ENCODE peak calls at places on chromosomes 13 and 19, in eight cellular contexts. E is iPS DF 6.9, I is mesendoderm, Y is AG04449, K is body of pancreas, G is heart right ventricle, Z is lower lobe of right lung, N is GM23338. L is an unnamed sample.

GRCh38 chr19:37218592-37218935 is 550 bp downstream of the ZNF383 start:
- DNase-seq in E (no peak), K (no peak), N (no peak), Y (no peak), I (no peak), G (no peak), Z (no peak), L (peak)

GRCh38 chr13:111152836-111153235 is 37.7 kb downstream of the ARHGEF7 start:
- DNase-seq in G (no peak), N (peak), E (no peak), I (peak), Z (no peak), Y (no peak), K (peak), L (no peak)

GRCh38 chr19:44551850-44552249 is 22.4 kb upstream of the CEACAM20 start:
- DNase-seq in G (no peak), K (no peak), Y (no peak), Z (no peak), N (no peak), I (no peak), E (no peak), L (no peak)

GRCh38 chr13:113928701-113929627 is 44.9 kb downstream of the C13orf46 start:
- DNase-seq in Y (no peak), K (peak), Z (no peak), N (no peak), G (peak), I (no peak), E (no peak), L (peak)

GRCh38 chr19:1125601-1126533 is 22.1 kb downstream of the GPX4 start:
- DNase-seq in Y (no peak), G (no peak), I (no peak), Z (peak), E (no peak), K (no peak), N (no peak), L (no peak)

GRCh38 chr13:101465877-101466276 is 13.4 kb downstream of the ITGBL1 start:
- DNase-seq in I (no peak), N (no peak), G (no peak), E (no peak), Z (no peak), K (no peak), Y (no peak), L (no peak)

GRCh38 chr13:108313382-108313781 is 43.9 kb downstream of the TNFSF13B start:
- DNase-seq in G (no peak), K (no peak), Z (no peak), N (no peak), E (no peak), Y (no peak), I (no peak), L (no peak)

GRCh38 chr19:13788991-13789390 is 6.3 kb upstream of the ZSWIM4 start:
- DNase-seq in G (no peak), K (no peak), N (no peak), E (no peak), Y (peak), I (no peak), Z (peak), L (no peak)

GRCh38 chr13:44578064-44578394 is 1.9 kb upstream of the TSC22D1 start:
- DNase-seq in Z (no peak), I (peak), G (no peak), Y (no peak), N (peak), E (no peak), K (no peak), L (peak)

GRCh38 chr19:21487969-21488368 is 17.4 kb upstream of the ZNF429 start:
- DNase-seq in E (no peak), I (no peak), K (no peak), Y (no peak), Z (no peak), G (no peak), N (no peak), L (no peak)

GRCh38 chr13:41970918-41971317 is 10.0 kb upstream of the VWA8 start:
- DNase-seq in E (no peak), K (no peak), I (peak), G (no peak), N (no peak), Y (no peak), Z (no peak), L (no peak)

GRCh38 chr19:443005-443404 is 17.8 kb downstream of the SHC2 start:
- DNase-seq in K (no peak), Y (no peak), E (no peak), I (no peak), G (no peak), Z (no peak), N (no peak), L (no peak)

GRCh38 chr19:5463959-5464358 is 8.7 kb downstream of the ZNRF4 start:
- DNase-seq in K (no peak), I (no peak), G (no peak), Z (no peak), E (no peak), Y (no peak), N (no peak), L (no peak)

GRCh38 chr13:82654851-82655517 is 1227.3 kb downstream of the SLITRK1 start:
- DNase-seq in I (no peak), N (no peak), Y (no peak), Z (peak), G (peak), K (peak), E (no peak), L (no peak)

GRCh38 chr19:52722062-52723005 is 12.5 kb downstream of the ZNF611 start:
- DNase-seq in Y (peak), G (no peak), E (no peak), I (no peak), Z (no peak), K (no peak), N (no peak), L (peak)

GRCh38 chr19:6378036-6378435 is 2.3 kb upstream of the PSPN start:
- DNase-seq in Z (no peak), Y (peak), G (no peak), E (no peak), K (no peak), N (peak), I (peak), L (no peak)

GRCh38 chr13:89749888-89750287 is 1597.6 kb upstream of the MIR17HG start:
- DNase-seq in I (no peak), Z (no peak), G (no peak), E (no peak), Y (no peak), N (no peak), K (no peak), L (no peak)

GRCh38 chr19:13669780-13670355 is 94.5 kb upstream of the MRI1 start:
- DNase-seq in Y (no peak), G (no peak), I (no peak), E (no peak), K (no peak), N (no peak), Z (no peak), L (no peak)

GRCh38 chr13:44040070-44040753 is 160.5 kb downstream of the LACC1 start:
- DNase-seq in K (no peak), G (no peak), N (no peak), I (no peak), Y (no peak), E (no peak), Z (no peak), L (no peak)

GRCh38 chr19:45182758-45183157 is 4.2 kb downstream of the BLOC1S3 start:
- DNase-seq in Z (no peak), E (no peak), G (no peak), K (no peak), Y (no peak), N (no peak), I (no peak), L (no peak)

GRCh38 chr19:51331193-51331592 is 10.7 kb downstream of the VSIG10L start:
- DNase-seq in E (no peak), Z (no peak), I (no peak), G (no peak), K (no peak), N (no peak), Y (no peak), L (no peak)

GRCh38 chr19:51337141-51337860 is 4.6 kb downstream of the VSIG10L start:
- DNase-seq in K (no peak), G (no peak), Z (no peak), Y (no peak), I (no peak), E (no peak), N (no peak), L (no peak)

GRCh38 chr19:51330366-51330765 is 11.6 kb downstream of the VSIG10L start:
- DNase-seq in K (no peak), Y (no peak), N (no peak), G (no peak), I (no peak), E (no peak), Z (no peak), L (no peak)

GRCh38 chr19:51337861-51338562 is 3.9 kb downstream of the VSIG10L start:
- DNase-seq in I (no peak), Y (no peak), G (no peak), K (no peak), E (no peak), N (no peak), Z (no peak), L (no peak)

DNA sequence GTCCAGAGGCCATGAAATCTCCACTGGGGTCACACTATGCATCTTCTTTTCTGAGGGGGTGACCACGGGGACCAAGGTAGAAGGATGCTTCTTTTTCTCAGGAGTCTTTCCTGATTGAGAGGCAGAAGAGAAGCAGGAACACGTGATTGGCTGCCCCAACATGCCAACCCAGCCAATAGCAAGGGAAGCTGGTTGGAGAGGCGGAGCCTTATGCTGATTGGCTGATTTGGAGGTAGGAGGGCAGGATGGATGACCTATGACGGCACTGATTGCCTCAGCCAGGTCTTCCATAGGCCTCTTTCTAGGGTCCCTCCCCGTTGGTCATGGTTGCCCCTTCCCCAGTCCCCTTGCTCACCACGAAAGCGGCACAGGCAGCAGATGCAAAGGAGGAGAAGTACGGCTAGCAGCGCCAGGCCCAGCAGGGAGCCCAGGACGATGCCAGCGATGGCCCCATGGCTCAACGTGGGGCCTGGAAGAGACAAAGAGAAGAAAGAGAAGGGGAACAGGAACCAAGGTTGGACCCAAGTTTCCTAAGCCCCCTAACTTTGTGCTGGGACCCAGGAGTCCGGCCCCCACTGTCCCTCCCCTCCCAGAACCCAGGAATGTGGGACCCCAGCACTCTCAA is 8.0 kb downstream of the VSIG10L start:
- DNase-seq in Z (no peak), I (peak), E (no peak), N (peak), Y (no peak), G (no peak), K (no peak), L (no peak)
- H3K4me3 ChIP-seq in Z (no peak), I (no peak), E (no peak), N (no peak), Y (no peak), G (no peak), K (no peak), L (no peak)

GRCh38 chr13:67221630-67222226 is 8.4 kb downstream of the PCDH9 start:
- DNase-seq in K (no peak), Z (no peak), N (no peak), E (no peak), Y (no peak), G (no peak), I (no peak), L (no peak)

GRCh38 chr13:67223024-67223423 is 7.1 kb downstream of the PCDH9 start:
- DNase-seq in Y (peak), Z (no peak), I (no peak), G (no peak), K (no peak), E (no peak), N (no peak), L (no peak)

GRCh38 chr13:67224148-67224846 is 5.8 kb downstream of the PCDH9 start:
- DNase-seq in I (peak), G (peak), K (peak), Z (peak), Y (peak), E (peak), N (peak), L (peak)

GRCh38 chr13:67225252-67226159 is 4.6 kb downstream of the PCDH9 start:
- DNase-seq in Z (no peak), G (no peak), I (no peak), E (no peak), Y (no peak), K (no peak), N (no peak), L (no peak)

GRCh38 chr13:67223742-67224141 is 6.4 kb downstream of the PCDH9 start:
- DNase-seq in I (no peak), Y (no peak), E (no peak), Z (no peak), G (no peak), K (no peak), N (no peak), L (no peak)
- H3K4me3 ChIP-seq in I (no peak), Y (no peak), E (no peak), Z (peak), G (peak), K (no peak), N (no peak), L (no peak)

GRCh38 chr13:74063533-74064100 is 70.6 kb downstream of the KLF12 start:
- DNase-seq in I (no peak), K (no peak), Y (no peak), G (no peak), N (no peak), E (no peak), Z (no peak), L (no peak)
- H3K4me3 ChIP-seq in I (no peak), K (no peak), Y (no peak), G (peak), N (no peak), E (no peak), Z (no peak), L (no peak)

GRCh38 chr19:55000761-55001160 is 34.6 kb downstream of the NLRP2 start:
- DNase-seq in G (no peak), Y (no peak), I (peak), E (no peak), Z (no peak), K (no peak), N (no peak), L (no peak)

GRCh38 chr19:55005684-55006488 is 32.2 kb downstream of the GP6 start:
- DNase-seq in Y (no peak), I (peak), N (peak), Z (no peak), K (peak), G (no peak), E (no peak), L (peak)
- H3K4me3 ChIP-seq in Y (no peak), I (peak), N (peak), Z (peak), K (no peak), G (peak), E (no peak), L (no peak)

GRCh38 chr19:34577531-34578101 is 96.1 kb downstream of the WTIP start:
- DNase-seq in I (peak), K (no peak), G (peak), Z (no peak), N (peak), Y (no peak), E (no peak), L (no peak)
- H3K4me3 ChIP-seq in I (no peak), K (no peak), G (no peak), Z (no peak), N (peak), Y (no peak), E (no peak), L (no peak)

GRCh38 chr19:10419646-10420443 is 493 bp upstream of the PDE4A start:
- DNase-seq in Y (no peak), E (no peak), Z (no peak), G (no peak), N (peak), K (no peak), I (peak), L (peak)

GRCh38 chr19:10418281-10419199 is 1.8 kb upstream of the PDE4A start:
- DNase-seq in E (no peak), I (peak), K (no peak), N (peak), G (no peak), Z (no peak), Y (no peak), L (no peak)

GRCh38 chr19:10417598-10418280 is 2.6 kb upstream of the PDE4A start:
- DNase-seq in E (no peak), I (peak), K (no peak), N (peak), Y (no peak), G (no peak), Z (no peak), L (no peak)

GRCh38 chr19:10420444-10421239 is at the start of gene PDE4A:
- DNase-seq in K (no peak), G (no peak), N (peak), Z (no peak), Y (no peak), E (no peak), I (peak), L (no peak)

GRCh38 chr19:10419200-10419645 is 1.1 kb upstream of the PDE4A start:
- DNase-seq in G (no peak), I (no peak), K (no peak), N (no peak), E (no peak), Z (no peak), Y (no peak), L (no peak)
- H3K4me3 ChIP-seq in G (peak), I (peak), K (no peak), N (peak), E (peak), Z (peak), Y (peak), L (peak)

DNA sequence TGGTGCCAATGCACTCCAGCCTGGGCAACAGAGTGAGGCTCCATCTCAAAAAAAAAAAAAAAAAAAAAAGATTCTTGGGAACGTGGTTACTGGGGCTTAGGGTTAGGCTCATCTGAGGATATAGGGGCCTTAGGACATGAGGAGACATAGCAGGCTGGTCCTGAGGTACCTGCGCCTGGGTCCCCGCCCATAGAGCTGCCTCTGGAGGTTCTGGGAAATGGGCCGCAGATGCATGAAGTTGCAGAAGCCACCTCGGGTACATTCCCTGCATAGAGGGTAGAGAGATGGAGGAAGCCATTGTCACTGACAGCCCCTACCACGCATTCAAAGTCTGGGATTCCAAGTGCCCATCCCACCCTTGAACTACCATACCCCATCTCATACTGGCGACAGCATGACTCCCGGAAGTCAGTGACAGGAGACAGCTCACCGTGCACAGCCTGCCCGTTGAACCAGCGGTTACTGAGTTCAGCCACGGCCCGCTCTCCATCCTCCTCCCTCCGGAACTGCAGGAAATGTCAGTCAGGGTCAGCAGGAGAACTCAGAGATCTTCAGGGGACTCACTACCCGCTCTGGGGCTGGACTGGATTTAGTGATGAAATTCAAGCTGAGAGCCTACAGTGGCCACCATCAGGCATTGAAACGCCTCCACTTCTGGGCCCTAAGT is 1.4 kb downstream of the U2AF1L4 start:
- DNase-seq in I (no peak), N (no peak), Y (no peak), K (no peak), E (no peak), Z (no peak), G (no peak), L (no peak)
- H3K4me3 ChIP-seq in I (no peak), N (peak), Y (no peak), K (no peak), E (no peak), Z (peak), G (peak), L (no peak)

DNA sequence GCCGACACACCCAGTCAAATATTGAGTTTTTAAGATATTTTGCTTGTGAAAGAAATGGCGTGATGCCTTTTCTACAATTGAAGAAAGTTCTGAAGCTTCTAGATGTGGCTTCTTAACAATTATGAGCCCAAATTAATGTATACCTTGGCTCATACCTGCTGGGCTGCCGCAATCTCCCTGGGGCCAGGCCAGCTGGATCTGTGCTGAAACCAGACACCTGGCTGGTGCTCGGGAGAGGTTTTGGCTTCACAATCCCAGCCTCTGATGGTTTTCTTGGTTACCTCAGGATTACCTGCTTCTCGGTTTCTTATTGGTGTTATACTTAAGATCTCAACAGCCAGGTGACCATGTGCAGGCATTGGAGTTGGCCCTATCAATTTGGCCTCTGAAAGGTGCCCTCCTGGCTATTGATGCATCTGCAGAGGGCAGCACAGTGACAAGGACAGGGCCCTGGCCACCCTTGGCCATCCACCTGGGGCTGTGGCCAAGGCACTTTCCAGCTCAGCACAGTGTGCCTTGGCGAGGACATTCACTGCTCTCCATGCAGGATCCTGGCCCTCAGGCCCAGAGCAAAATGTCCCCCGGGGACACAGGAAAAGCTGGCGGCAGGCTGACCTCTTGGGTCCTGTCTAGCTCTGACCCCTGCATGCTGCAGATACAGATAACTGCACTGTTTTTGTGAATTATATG is 305.0 kb downstream of the ZNF536 start:
- DNase-seq in N (no peak), G (no peak), K (no peak), Z (no peak), I (no peak), Y (no peak), E (no peak), L (no peak)
- H3K4me3 ChIP-seq in N (no peak), G (no peak), K (no peak), Z (no peak), I (no peak), Y (no peak), E (no peak), L (no peak)

GRCh38 chr13:32511482-32511881 is 27.1 kb downstream of the N4BP2L2 start:
- DNase-seq in E (no peak), N (no peak), Y (no peak), K (no peak), Z (no peak), I (no peak), G (no peak), L (no peak)

DNA sequence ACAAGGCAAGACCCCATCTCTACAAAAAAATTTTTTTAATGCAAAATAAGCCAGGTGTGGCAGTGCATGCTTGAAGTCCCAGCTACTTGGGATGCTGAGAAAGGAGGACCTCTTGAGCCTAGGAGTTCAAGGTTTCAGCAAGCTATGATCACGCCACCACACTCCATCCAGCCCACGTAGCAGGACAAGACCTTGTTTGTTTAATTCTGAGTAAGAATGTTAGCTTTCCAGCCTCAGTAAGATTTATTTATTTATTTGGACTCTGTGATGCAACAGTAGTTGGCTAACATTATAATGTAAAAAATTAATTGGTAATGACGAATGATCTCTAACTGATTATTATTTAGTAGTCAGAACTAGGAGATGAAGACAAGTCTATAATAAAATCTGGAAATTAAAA is 23.3 kb downstream of the N4BP2L2 start:
- DNase-seq in K (no peak), Y (no peak), Z (no peak), N (no peak), E (no peak), G (no peak), I (no peak), L (no peak)
- H3K4me3 ChIP-seq in K (no peak), Y (no peak), Z (no peak), N (no peak), E (no peak), G (no peak), I (no peak), L (no peak)